ENCODE peak calls at places on chromosome 16, in four cellular contexts. A is HepG2, K is tibial nerve, L is sigmoid colon. W is an unnamed sample.

GRCh38 chr16:23435500-23435899 is 17.5 kb downstream of the COG7 start:
- DNase-seq in A (peak; percentile 77), K (peak; percentile 28), L (peak; percentile 74), W (no peak)

GRCh38 chr16:57601801-57602478 is 26.5 kb upstream of the ADGRG1 start:
- DNase-seq in A (no peak), K (no peak), L (peak; percentile 29), W (no peak)

GRCh38 chr16:4344659-4345438 is 6.3 kb downstream of the PAM16 start:
- DNase-seq in A (peak; percentile 87), K (no peak), L (peak; percentile 65), W (no peak)

GRCh38 chr16:81189100-81189664 is 49.3 kb upstream of the BCO1 start:
- DNase-seq in A (no peak), K (peak; percentile 82), L (peak; percentile 91), W (peak; percentile 95)

GRCh38 chr16:62711797-62712196 is 675.6 kb upstream of the CDH8 start:
- DNase-seq in A (no peak), K (no peak), L (no peak), W (no peak)

GRCh38 chr16:51767564-51767963 is 616.5 kb upstream of the SALL1 start:
- DNase-seq in A (no peak), K (no peak), L (no peak), W (no peak)

GRCh38 chr16:85798283-85798776 is 1.0 kb downstream of the EMC8 start:
- DNase-seq in A (peak; percentile 77), K (no peak), L (no peak), W (no peak)

GRCh38 chr16:72051818-72052217 is 2.5 kb upstream of the HP start:
- DNase-seq in A (no peak), K (no peak), L (no peak), W (no peak)

GRCh38 chr16:12535535-12536411 is 267.9 kb downstream of the CPPED1 start:
- DNase-seq in A (peak; percentile 42), K (no peak), L (no peak), W (no peak)

GRCh38 chr16:88633684-88634140 is 4.7 kb upstream of the IL17C start:
- DNase-seq in A (peak; percentile 63), K (no peak), L (no peak), W (no peak)

GRCh38 chr16:3857189-3858013 is 23.1 kb downstream of the CREBBP start:
- DNase-seq in A (peak; percentile 89), K (no peak), L (peak; percentile 80), W (no peak)

GRCh38 chr16:87334611-87335305 is 17.6 kb upstream of the C16orf95 start:
- DNase-seq in A (no peak), K (no peak), L (no peak), W (no peak)

GRCh38 chr16:27048316-27048715 is 18.4 kb upstream of the C16orf82 start:
- DNase-seq in A (no peak), K (no peak), L (no peak), W (no peak)

GRCh38 chr16:61042736-61043135 is 993.5 kb downstream of the CDH8 start:
- DNase-seq in A (no peak), K (no peak), L (no peak), W (no peak)

GRCh38 chr16:14244344-14245010 is 173.4 kb downstream of the MRTFB start:
- DNase-seq in A (no peak), K (no peak), L (no peak), W (no peak)

GRCh38 chr16:6884002-6884401 is 448.6 kb upstream of the RBFOX1 start:
- DNase-seq in A (no peak), K (no peak), L (no peak), W (no peak)

GRCh38 chr16:68782198-68783174 is 45.4 kb downstream of the CDH1 start:
- DNase-seq in A (no peak), K (no peak), L (no peak), W (no peak)

GRCh38 chr16:28845173-28846079 is 722 bp downstream of the TUFM start:
- DNase-seq in A (peak; percentile 64), K (no peak), L (no peak), W (no peak)

GRCh38 chr16:21222495-21223337 is 10.8 kb upstream of the ANKS4B start:
- DNase-seq in A (no peak), K (no peak), L (no peak), W (no peak)

GRCh38 chr16:3478242-3478925 is 16.9 kb downstream of the C16orf90 start:
- DNase-seq in A (no peak), K (no peak), L (no peak), W (no peak)

GRCh38 chr16:54568897-54569807 is 282.6 kb upstream of the IRX3 start:
- DNase-seq in A (no peak), K (no peak), L (no peak), W (no peak)

GRCh38 chr16:50198802-50199410 is 45.8 kb downstream of the TENT4B start:
- DNase-seq in A (peak; percentile 60), K (no peak), L (no peak), W (no peak)

GRCh38 chr16:85916141-85916890 is 17.4 kb downstream of the IRF8 start:
- DNase-seq in A (peak; percentile 62), K (no peak), L (no peak), W (no peak)

GRCh38 chr16:50254072-50254471 is 12.3 kb upstream of the ADCY7 start:
- DNase-seq in A (no peak), K (no peak), L (no peak), W (no peak)

DNA sequence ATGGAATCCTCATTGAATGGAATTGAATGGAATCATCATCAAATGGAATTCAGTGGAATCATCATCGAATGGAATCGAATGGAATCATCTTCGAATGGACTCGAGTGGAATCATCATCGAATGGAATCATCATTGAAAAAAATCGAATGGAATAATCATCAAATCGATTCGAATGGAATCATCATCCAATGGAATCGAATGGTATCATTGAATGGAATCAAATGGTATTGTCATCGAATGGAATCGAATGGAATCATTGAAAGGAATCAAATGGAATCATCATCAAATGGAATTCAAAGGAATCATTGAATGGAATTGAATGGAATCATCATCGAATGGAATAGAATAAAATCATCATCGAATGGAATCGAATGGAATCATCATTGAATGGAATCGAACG is 619.3 kb downstream of the TP53TG3F start:
- DNase-seq in A (no peak), K (no peak), L (no peak), W (no peak)
- H3K9me3 ChIP-seq in A (peaks cover 100% of the 10 kb centered on the region), K (peaks cover 96% of the 10 kb centered on the region), L (peaks cover 6% of the 10 kb centered on the region), W (peaks cover 35% of the 10 kb centered on the region)

GRCh38 chr16:1408171-1408837 is 6.2 kb downstream of the UNKL start:
- DNase-seq in A (peak; percentile 76), K (peak; percentile 94), L (peak; percentile 97), W (peak; percentile 98)

GRCh38 chr16:1412847-1413246 is 1.7 kb downstream of the UNKL start:
- DNase-seq in A (no peak), K (no peak), L (no peak), W (no peak)

GRCh38 chr16:1416521-1416941 is 2.0 kb upstream of the UNKL start:
- DNase-seq in A (no peak), K (no peak), L (no peak), W (no peak)

GRCh38 chr16:1414532-1415265 is at the start of gene UNKL:
- DNase-seq in A (peak; percentile 77), K (peak; percentile 47), L (peak; percentile 89), W (peak; percentile 82)

GRCh38 chr16:1413684-1414531 is 596 bp downstream of the UNKL start:
- DNase-seq in A (no peak), K (no peak), L (no peak), W (no peak)
- TF ChIP-seq POLR2A in A (no peak), K (no peak), L (no peak), W (no peak)

GRCh38 chr16:77193377-77193776 is 2.4 kb downstream of the MON1B start:
- DNase-seq in A (no peak), K (no peak), L (no peak), W (no peak)

GRCh38 chr16:77190478-77191258 is at the start of gene MON1B:
- DNase-seq in A (peak; percentile 99), K (peak; percentile 96), L (peak; percentile 99), W (peak; percentile 99)

GRCh38 chr16:77194295-77195231 is 3.6 kb downstream of the MON1B start:
- DNase-seq in A (no peak), K (no peak), L (no peak), W (no peak)

GRCh38 chr16:77190190-77190477 is 856 bp upstream of the MON1B start:
- DNase-seq in A (no peak), K (no peak), L (no peak), W (no peak)

DNA sequence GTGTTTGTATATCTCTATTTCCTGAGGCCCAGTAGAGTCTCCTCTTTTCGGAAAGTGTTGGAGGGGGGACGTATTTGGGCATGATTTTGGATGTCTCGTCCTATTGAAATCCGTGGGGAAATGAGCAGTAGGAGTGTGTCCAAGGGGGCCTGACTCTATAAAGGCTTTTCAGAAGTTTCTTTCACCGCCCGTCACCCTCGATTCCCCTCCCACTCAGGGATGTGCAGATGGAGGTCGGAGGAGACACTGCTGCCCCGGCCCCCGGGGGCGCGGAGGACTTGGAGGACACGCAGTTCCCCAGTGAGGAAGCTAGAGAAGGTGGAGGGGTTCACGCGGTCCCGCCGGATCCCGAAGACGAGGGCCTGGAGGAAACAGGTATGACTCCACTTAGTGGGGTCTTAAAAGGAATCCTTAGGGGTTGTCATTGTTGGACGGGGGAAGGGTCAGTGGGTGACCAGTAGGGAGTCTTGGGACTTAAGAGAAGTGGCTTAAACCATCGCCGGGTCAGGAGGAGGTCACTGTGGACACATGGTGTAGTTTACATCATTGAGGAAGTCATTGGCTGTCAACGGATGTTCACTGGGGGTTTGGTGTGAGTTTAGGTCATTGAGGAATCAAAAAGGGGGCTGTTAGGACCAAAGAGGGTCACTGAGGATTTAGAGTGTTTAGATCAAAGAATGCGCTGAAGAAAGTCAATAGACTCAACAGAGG is 424 bp downstream of the MON1B start:
- DNase-seq in A (no peak), K (no peak), L (peak; percentile 75), W (no peak)
- TF ChIP-seq EP300 in A (no peak), K (no peak), L (no peak), W (no peak)

DNA sequence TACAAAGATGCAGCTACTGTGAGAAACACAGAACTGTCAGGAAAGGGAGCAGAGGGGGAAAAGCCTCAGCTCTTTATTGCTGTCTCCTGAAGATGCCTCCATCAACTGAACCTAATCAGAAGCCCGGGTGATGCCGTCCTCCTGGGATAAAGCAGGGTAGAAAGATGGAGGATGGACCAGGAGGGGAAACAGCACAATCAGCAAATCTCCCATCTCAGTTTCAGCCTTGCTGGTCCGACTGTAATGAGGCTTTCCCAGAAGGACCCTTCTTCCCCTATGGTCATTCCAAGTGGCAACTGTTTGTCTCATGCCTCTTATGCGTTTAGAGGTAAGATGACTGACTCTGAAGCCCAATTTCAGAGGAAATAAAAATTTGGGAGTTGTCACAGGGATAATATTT is 24.3 kb downstream of the ZFP1 start:
- DNase-seq in A (no peak), K (no peak), L (no peak), W (no peak)
- H3K9me3 ChIP-seq in A (peaks cover 84% of the 10 kb centered on the region), K (peaks cover 86% of the 10 kb centered on the region), L (peaks cover 15% of the 10 kb centered on the region), W (peaks cover 54% of the 10 kb centered on the region)

DNA sequence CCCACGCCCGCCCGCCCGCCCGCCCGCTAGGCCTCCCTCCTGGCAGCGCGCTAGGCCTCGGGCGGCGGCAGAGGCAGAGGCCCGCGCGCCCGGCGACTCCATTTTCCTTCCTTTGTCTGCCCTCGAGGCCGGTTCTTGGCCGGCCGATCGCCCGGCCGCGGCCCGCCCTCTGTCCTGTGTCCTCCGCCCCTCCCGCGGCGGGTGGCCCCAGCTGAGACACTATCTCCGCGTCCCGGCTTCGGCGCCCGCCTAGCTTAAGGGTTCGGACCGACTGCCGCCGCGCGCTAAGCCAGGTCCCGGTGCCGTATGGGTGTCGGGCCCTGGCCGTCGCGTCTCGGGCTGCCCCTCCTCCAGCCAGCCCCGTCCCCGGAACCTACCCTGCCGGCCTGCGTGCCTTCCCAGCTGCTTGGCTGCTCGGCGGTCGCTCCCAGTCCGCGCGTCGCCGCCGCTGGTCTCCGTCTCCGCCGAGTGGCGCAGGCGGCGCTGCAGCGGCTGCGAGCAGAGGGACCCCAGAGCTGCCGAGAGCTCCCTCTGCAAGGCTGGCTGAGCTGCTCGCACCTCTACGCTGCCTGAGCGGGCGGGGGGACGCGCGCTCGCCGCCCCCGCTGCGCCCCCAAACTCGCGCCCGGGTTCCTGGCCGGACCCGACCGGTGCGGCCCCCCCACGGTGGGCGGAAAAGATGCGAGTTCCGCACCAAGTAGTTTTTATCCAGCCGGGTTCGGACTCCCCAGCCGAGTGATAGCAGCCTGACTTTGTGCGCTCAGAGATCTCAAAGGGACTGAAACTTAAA is 787 bp downstream of the CTCF start:
- DNase-seq in A (peak; percentile 40), K (no peak), L (peak; percentile 79), W (no peak)
- TF ChIP-seq POLR2A in A (peak; percentile 44), K (no peak), L (no peak), W (no peak)

W was measured in suprapubic skin.